ENCODE peak calls at places on chromosome 15, in four cellular contexts. O, T, A and C are unnamed samples.

GRCh38 chr15:74365619-74366445 is 1.6 kb downstream of the CYP11A1 start:
- DNase-seq in O (no peak), T (no peak), A (peak), C (no peak)

GRCh38 chr15:61084944-61085367 is 144.1 kb downstream of the RORA start:
- DNase-seq in T (peak), O (no peak), A (no peak), C (peak)

GRCh38 chr15:38349251-38349650 is 96.6 kb downstream of the SPRED1 start:
- DNase-seq in T (no peak), O (no peak), A (no peak), C (no peak)

GRCh38 chr15:39785806-39786205 is 3.2 kb upstream of the FSIP1 start:
- DNase-seq in O (no peak), A (no peak), T (no peak), C (no peak)

GRCh38 chr15:39444729-39445470 is 136.0 kb upstream of the THBS1 start:
- DNase-seq in T (no peak), O (no peak), A (no peak), C (no peak)

GRCh38 chr15:89104172-89104564 is 15.9 kb downstream of the ABHD2 start:
- DNase-seq in T (no peak), O (no peak), A (no peak), C (no peak)

GRCh38 chr15:74841761-74842385 is 1.1 kb downstream of the ULK3 start:
- DNase-seq in A (no peak), T (no peak), O (no peak), C (no peak)

GRCh38 chr15:25188051-25188450 is 233.3 kb downstream of the SNRPN start:
- DNase-seq in A (no peak), O (no peak), T (no peak), C (no peak)

GRCh38 chr15:38817427-38818155 is 253.0 kb upstream of the RASGRP1 start:
- DNase-seq in A (peak), O (peak), T (peak), C (peak)

GRCh38 chr15:56215769-56216168 is 27.9 kb downstream of the RFX7 start:
- DNase-seq in O (no peak), T (no peak), A (no peak), C (no peak)

GRCh38 chr15:87935583-87935982 is 321.0 kb downstream of the NTRK3 start:
- DNase-seq in A (no peak), O (no peak), T (no peak), C (no peak)

GRCh38 chr15:29126821-29127461 is 142.7 kb downstream of the NSMCE3 start:
- DNase-seq in T (peak), A (no peak), O (no peak), C (peak)

GRCh38 chr15:52415628-52416027 is 113.1 kb downstream of the MYO5A start:
- DNase-seq in T (no peak), A (no peak), O (no peak), C (no peak)

GRCh38 chr15:57411945-57412768 is 35.9 kb downstream of the CGNL1 start:
- DNase-seq in A (no peak), O (no peak), T (no peak), C (no peak)

GRCh38 chr15:96732704-96733103 is 402.2 kb downstream of the NR2F2 start:
- DNase-seq in A (no peak), O (no peak), T (no peak), C (no peak)

GRCh38 chr15:76173317-76173834 is 113.6 kb downstream of the TMEM266 start:
- DNase-seq in T (no peak), A (no peak), O (no peak), C (no peak)

GRCh38 chr15:40809051-40809450 is 1.8 kb upstream of the DNAJC17 start:
- DNase-seq in A (no peak), T (no peak), O (no peak), C (no peak)

GRCh38 chr15:84402856-84403608 is 167.5 kb downstream of the GOLGA6L4 start:
- DNase-seq in T (no peak), O (no peak), A (peak), C (no peak)

GRCh38 chr15:68623301-68623892 is 44.6 kb downstream of the CORO2B start:
- DNase-seq in A (no peak), O (no peak), T (no peak), C (no peak)

GRCh38 chr15:68440136-68440535 is 8.2 kb upstream of the ITGA11 start:
- DNase-seq in T (no peak), O (no peak), A (peak), C (no peak)

GRCh38 chr15:40108061-40108854 is 421 bp downstream of the BMF start:
- DNase-seq in A (no peak), O (no peak), T (no peak), C (peak)

GRCh38 chr15:74723754-74724334 is 1.5 kb downstream of the CYP1A1 start:
- DNase-seq in T (peak), O (no peak), A (peak), C (peak)

GRCh38 chr15:40331026-40331425 is 7.5 kb downstream of the INAFM2 start:
- DNase-seq in O (no peak), T (no peak), A (no peak), C (no peak)

GRCh38 chr15:93703092-93703785 is 528.1 kb upstream of the MCTP2 start:
- DNase-seq in T (no peak), A (no peak), O (no peak), C (peak)

GRCh38 chr15:38378162-38378560 is 75.8 kb upstream of the FAM98B start:
- DNase-seq in T (no peak), O (no peak), A (no peak), C (no peak)

GRCh38 chr15:45146405-45146804 is 16.6 kb downstream of the DUOX1 start:
- DNase-seq in T (no peak), A (no peak), O (no peak), C (no peak)

GRCh38 chr15:52727825-52728224 is 48.6 kb upstream of the ATOSA start:
- DNase-seq in T (no peak), A (no peak), O (no peak), C (no peak)

GRCh38 chr15:68032672-68033071 is 21.4 kb upstream of the PIAS1 start:
- DNase-seq in A (no peak), T (no peak), O (peak), C (no peak)

GRCh38 chr15:52653451-52653964 is 25.7 kb downstream of the ATOSA start:
- DNase-seq in A (no peak), T (peak), O (no peak), C (no peak)

GRCh38 chr15:95610945-95611344 is 719.6 kb upstream of the NR2F2 start:
- DNase-seq in T (no peak), O (no peak), A (no peak), C (no peak)

GRCh38 chr15:85768595-85769168 is 26.0 kb downstream of the KLHL25 start:
- DNase-seq in T (no peak), A (no peak), O (no peak), C (no peak)

GRCh38 chr15:26838742-26839460 is 28.0 kb upstream of the GABRA5 start:
- DNase-seq in T (peak), O (no peak), A (peak), C (peak)

GRCh38 chr15:76286231-76286879 is 24.9 kb downstream of the ETFA start:
- DNase-seq in A (no peak), O (peak), T (no peak), C (no peak)

GRCh38 chr15:33729648-33730047 is 238.6 kb upstream of the CHRM5 start:
- DNase-seq in A (no peak), O (no peak), T (peak), C (peak)

GRCh38 chr15:40010681-40011080 is 28.3 kb downstream of the SRP14 start:
- DNase-seq in A (no peak), T (no peak), O (no peak), C (peak)

DNA sequence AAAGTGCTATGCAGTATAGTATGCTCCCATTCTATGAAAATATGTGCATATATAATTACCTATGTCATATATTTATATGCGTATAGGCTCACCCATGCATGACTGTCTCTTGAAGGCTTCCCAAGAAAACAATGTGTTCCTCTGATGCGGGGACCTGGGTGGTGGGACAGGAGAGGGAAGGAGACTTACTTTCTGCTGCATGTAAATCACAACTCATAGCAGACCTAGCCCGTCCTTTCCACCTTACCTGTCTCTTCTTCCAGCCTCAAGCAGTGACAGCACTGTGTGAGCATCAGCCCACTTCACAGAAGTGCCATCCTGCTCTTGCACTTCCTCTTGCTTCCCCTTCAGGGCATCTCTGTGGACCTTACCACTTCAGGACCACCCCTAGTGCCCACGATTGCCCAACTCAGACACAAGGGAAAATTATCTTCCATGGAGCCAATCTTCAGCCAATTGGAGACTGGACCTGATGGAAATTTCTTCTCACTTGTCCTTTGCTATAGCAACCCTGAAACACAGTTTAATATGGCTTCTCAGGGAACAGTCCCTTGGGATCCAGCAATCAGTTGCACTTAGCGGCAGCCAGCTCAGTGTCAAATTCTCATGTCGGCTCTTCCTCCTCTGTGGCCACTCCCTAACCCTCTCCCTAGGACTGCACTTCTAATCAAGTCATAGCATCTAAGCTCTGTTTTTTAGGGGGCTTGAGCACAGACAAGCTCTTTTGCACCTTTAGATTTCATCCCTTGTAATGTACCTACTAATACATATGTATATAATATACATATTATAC is 250.2 kb upstream of the TLE3 start:
- DNase-seq in O (no peak), T (no peak), A (no peak), C (no peak)
- TF ChIP-seq NRF1 in O (no peak), T (no peak), A (no peak), C (no peak)

GRCh38 chr15:31332020-31332680 is 5.5 kb downstream of the KLF13 start:
- DNase-seq in O (no peak), A (no peak), T (no peak), C (peak)
- TF ChIP-seq NRF1 in O (no peak), A (no peak), T (no peak), C (no peak)

DNA sequence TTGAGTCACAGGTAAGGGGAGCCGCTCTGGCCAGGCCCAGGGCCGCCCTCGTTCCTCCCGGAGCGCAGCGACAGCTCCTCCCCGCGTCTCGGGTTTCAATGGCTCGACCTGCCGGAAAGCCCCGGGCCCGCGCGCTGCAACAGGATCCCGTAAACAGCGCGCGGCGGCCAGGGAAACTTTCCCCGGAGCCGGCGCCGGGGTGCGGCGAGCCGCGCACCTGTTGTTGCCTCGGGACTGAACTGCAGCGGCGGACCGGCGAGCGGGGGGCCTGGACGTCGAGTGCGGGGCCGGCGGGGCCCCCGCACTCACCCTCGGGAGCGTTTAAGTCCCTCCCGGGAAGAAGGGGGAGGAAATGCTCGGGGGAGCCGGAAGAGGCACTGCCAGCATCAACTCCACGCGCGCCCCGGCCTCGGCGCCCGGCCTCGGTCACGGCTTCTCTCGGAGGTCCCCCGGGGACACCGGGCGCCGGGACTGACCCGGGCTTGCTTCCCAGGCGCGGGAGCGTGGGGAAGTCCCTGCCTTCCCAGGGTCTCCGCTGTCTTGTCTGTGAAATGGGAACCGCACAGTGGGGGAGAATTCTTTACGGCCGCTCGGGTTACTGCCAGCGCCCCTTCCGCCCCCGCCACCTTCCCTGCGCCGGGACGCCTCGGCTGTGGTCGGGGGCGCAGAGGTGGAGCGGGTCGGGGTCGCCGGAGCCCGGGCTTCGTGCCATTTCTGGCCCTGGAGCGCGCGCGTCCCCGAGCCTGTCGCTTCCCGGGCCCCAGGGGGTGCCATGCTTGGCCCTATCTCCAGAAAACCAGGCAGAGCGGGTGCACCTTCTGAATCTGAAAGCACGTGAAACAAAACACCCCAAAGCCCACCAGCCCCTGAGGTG is 7.4 kb upstream of the PGPEP1L start:
- DNase-seq in T (peak), A (peak), O (no peak), C (peak)
- TF ChIP-seq NRF1 in T (no peak), A (no peak), O (no peak), C (no peak)

DNA sequence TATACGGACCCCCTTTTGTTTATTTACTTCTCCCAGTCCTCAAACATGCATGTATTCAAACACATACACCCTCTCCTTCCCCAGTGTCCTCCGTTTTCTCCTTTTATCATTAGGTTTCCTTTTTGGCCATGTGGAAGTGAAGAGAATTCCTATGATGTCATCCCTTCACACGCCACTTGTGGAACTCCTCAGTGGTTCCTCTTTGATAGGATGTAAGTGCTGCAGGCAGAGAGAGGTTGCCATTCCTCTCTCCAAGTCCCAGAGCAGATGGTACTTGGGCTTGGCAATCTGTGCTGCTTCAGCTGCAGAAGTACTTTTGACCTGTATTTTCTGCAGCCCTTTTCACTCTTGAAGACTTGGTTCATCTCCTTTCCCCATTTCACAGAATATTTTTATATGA is 32.9 kb upstream of the CRTC3 start:
- DNase-seq in T (no peak), O (no peak), A (no peak), C (no peak)
- TF ChIP-seq NRF1 in T (no peak), O (no peak), A (no peak), C (no peak)

GRCh38 chr15:65990298-65990981 is 121.1 kb downstream of the RAB11A start:
- DNase-seq in A (no peak), O (no peak), T (no peak), C (no peak)

GRCh38 chr15:65985387-65985786 is 116.1 kb downstream of the RAB11A start:
- DNase-seq in T (no peak), A (no peak), O (no peak), C (no peak)

GRCh38 chr15:65987100-65987499 is 117.8 kb downstream of the RAB11A start:
- DNase-seq in T (no peak), O (no peak), A (no peak), C (no peak)

GRCh38 chr15:65982941-65983340 is 113.7 kb downstream of the RAB11A start:
- DNase-seq in O (no peak), A (no peak), T (no peak), C (no peak)

DNA sequence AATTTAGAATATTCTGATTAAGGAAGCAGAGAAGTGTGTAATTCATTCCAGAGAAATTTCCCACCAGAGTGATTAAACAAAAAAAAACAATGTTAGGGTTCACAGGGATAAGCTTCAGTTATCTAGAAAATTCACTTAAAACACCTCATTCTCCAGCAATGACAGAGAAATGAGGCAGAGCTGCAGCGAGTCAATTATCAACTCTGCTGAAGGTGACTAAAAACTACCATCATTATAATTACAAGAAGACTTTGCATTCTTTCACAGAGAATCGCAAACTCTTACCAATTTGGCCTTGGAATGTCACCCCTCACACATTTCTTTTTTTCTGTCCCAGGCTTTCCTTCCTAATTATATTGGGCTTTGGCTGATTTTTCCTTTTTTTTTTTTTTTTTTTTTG is 117.1 kb downstream of the RAB11A start:
- DNase-seq in O (no peak), T (no peak), A (no peak), C (no peak)
- TF ChIP-seq NRF1 in O (no peak), T (no peak), A (no peak), C (no peak)

GRCh38 chr15:69807752-69808151 is 290.0 kb downstream of the TLE3 start:
- DNase-seq in A (no peak), T (no peak), O (no peak), C (no peak)
- TF ChIP-seq NRF1 in A (no peak), T (no peak), O (no peak), C (no peak)